ENCODE peak calls at places on chromosomes 11 and 22, in eight cellular contexts. One of them, this sample, is unnamed.

GRCh38 chr11:133810766-133811165 is 34.5 kb downstream of the SPATA19 start:
- DNase-seq in endothelial cell: no peak
- DNase-seq in EH: no peak
- DNase-seq in stimulated activated CD4-positive, alpha-beta T cell treated with anti-CD3 and anti-CD28 coated beads, Interleukin-12 subunit alpha, Interleukin-12 subunit beta, amount 100 ng/mL, for 4 hours: no peak
- DNase-seq in mucosa of descending colon: no peak
- DNase-seq in dermis blood vessel endothelial cell: no peak
- DNase-seq in uterus: no peak
- DNase-seq in SW 1271: no peak
- DNase-seq in this sample: no peak

GRCh38 chr22:30332551-30332950 is 5.8 kb upstream of the TBC1D10A start:
- DNase-seq in endothelial cell: no peak
- DNase-seq in EH: no peak
- DNase-seq in stimulated activated CD4-positive, alpha-beta T cell treated with anti-CD3 and anti-CD28 coated beads, Interleukin-12 subunit alpha, Interleukin-12 subunit beta, amount 100 ng/mL, for 4 hours: no peak
- DNase-seq in mucosa of descending colon: no peak
- DNase-seq in dermis blood vessel endothelial cell: no peak
- DNase-seq in uterus: no peak
- DNase-seq in SW 1271: no peak
- DNase-seq in this sample: no peak

GRCh38 chr11:107799245-107799859 is 59.2 kb downstream of the SLC35F2 start:
- DNase-seq in endothelial cell: peak
- DNase-seq in EH: peak
- DNase-seq in stimulated activated CD4-positive, alpha-beta T cell treated with anti-CD3 and anti-CD28 coated beads, Interleukin-12 subunit alpha, Interleukin-12 subunit beta, amount 100 ng/mL, for 4 hours: peak
- DNase-seq in mucosa of descending colon: peak
- DNase-seq in dermis blood vessel endothelial cell: peak
- DNase-seq in uterus: peak
- DNase-seq in SW 1271: peak
- DNase-seq in this sample: peak

GRCh38 chr22:48802576-48802975 is 1025.1 kb downstream of the BRD1 start:
- DNase-seq in endothelial cell: no peak
- DNase-seq in EH: no peak
- DNase-seq in stimulated activated CD4-positive, alpha-beta T cell treated with anti-CD3 and anti-CD28 coated beads, Interleukin-12 subunit alpha, Interleukin-12 subunit beta, amount 100 ng/mL, for 4 hours: no peak
- DNase-seq in mucosa of descending colon: no peak
- DNase-seq in dermis blood vessel endothelial cell: no peak
- DNase-seq in uterus: no peak
- DNase-seq in SW 1271: no peak
- DNase-seq in this sample: no peak

GRCh38 chr11:62390727-62391126 is 28.1 kb upstream of the SCGB1A1 start:
- DNase-seq in endothelial cell: no peak
- DNase-seq in EH: no peak
- DNase-seq in stimulated activated CD4-positive, alpha-beta T cell treated with anti-CD3 and anti-CD28 coated beads, Interleukin-12 subunit alpha, Interleukin-12 subunit beta, amount 100 ng/mL, for 4 hours: no peak
- DNase-seq in mucosa of descending colon: no peak
- DNase-seq in dermis blood vessel endothelial cell: no peak
- DNase-seq in uterus: no peak
- DNase-seq in SW 1271: no peak
- DNase-seq in this sample: no peak

GRCh38 chr11:61122761-61123160 is 20.5 kb downstream of the CD5 start:
- DNase-seq in endothelial cell: no peak
- DNase-seq in EH: no peak
- DNase-seq in stimulated activated CD4-positive, alpha-beta T cell treated with anti-CD3 and anti-CD28 coated beads, Interleukin-12 subunit alpha, Interleukin-12 subunit beta, amount 100 ng/mL, for 4 hours: no peak
- DNase-seq in mucosa of descending colon: no peak
- DNase-seq in dermis blood vessel endothelial cell: no peak
- DNase-seq in uterus: no peak
- DNase-seq in SW 1271: no peak
- DNase-seq in this sample: no peak

GRCh38 chr11:1817511-1817910 is 17.3 kb upstream of the SYT8 start:
- DNase-seq in endothelial cell: no peak
- DNase-seq in EH: no peak
- DNase-seq in stimulated activated CD4-positive, alpha-beta T cell treated with anti-CD3 and anti-CD28 coated beads, Interleukin-12 subunit alpha, Interleukin-12 subunit beta, amount 100 ng/mL, for 4 hours: no peak
- DNase-seq in mucosa of descending colon: no peak
- DNase-seq in dermis blood vessel endothelial cell: no peak
- DNase-seq in uterus: no peak
- DNase-seq in SW 1271: no peak
- DNase-seq in this sample: no peak

GRCh38 chr11:121112498-121113455 is 11.7 kb downstream of the TECTA start:
- DNase-seq in endothelial cell: peak
- DNase-seq in EH: peak
- DNase-seq in stimulated activated CD4-positive, alpha-beta T cell treated with anti-CD3 and anti-CD28 coated beads, Interleukin-12 subunit alpha, Interleukin-12 subunit beta, amount 100 ng/mL, for 4 hours: no peak
- DNase-seq in mucosa of descending colon: peak
- DNase-seq in dermis blood vessel endothelial cell: peak
- DNase-seq in uterus: peak
- DNase-seq in SW 1271: peak
- DNase-seq in this sample: peak

GRCh38 chr11:116175707-116176106 is 597.1 kb downstream of the BUD13 start:
- DNase-seq in endothelial cell: no peak
- DNase-seq in EH: no peak
- DNase-seq in stimulated activated CD4-positive, alpha-beta T cell treated with anti-CD3 and anti-CD28 coated beads, Interleukin-12 subunit alpha, Interleukin-12 subunit beta, amount 100 ng/mL, for 4 hours: no peak
- DNase-seq in mucosa of descending colon: no peak
- DNase-seq in dermis blood vessel endothelial cell: no peak
- DNase-seq in uterus: no peak
- DNase-seq in SW 1271: no peak
- DNase-seq in this sample: no peak

GRCh38 chr11:2221024-2221423 is 49.4 kb downstream of the ASCL2 start:
- DNase-seq in endothelial cell: no peak
- DNase-seq in EH: no peak
- DNase-seq in stimulated activated CD4-positive, alpha-beta T cell treated with anti-CD3 and anti-CD28 coated beads, Interleukin-12 subunit alpha, Interleukin-12 subunit beta, amount 100 ng/mL, for 4 hours: no peak
- DNase-seq in mucosa of descending colon: no peak
- DNase-seq in dermis blood vessel endothelial cell: no peak
- DNase-seq in uterus: no peak
- DNase-seq in SW 1271: no peak
- DNase-seq in this sample: no peak

GRCh38 chr22:25383278-25383820 is 163.9 kb downstream of the CRYBB2 start:
- DNase-seq in endothelial cell: no peak
- DNase-seq in EH: no peak
- DNase-seq in stimulated activated CD4-positive, alpha-beta T cell treated with anti-CD3 and anti-CD28 coated beads, Interleukin-12 subunit alpha, Interleukin-12 subunit beta, amount 100 ng/mL, for 4 hours: no peak
- DNase-seq in mucosa of descending colon: no peak
- DNase-seq in dermis blood vessel endothelial cell: no peak
- DNase-seq in uterus: no peak
- DNase-seq in SW 1271: no peak
- DNase-seq in this sample: no peak

GRCh38 chr22:48089601-48090331 is 1327.3 kb downstream of the TBC1D22A start:
- DNase-seq in endothelial cell: no peak
- DNase-seq in EH: no peak
- DNase-seq in stimulated activated CD4-positive, alpha-beta T cell treated with anti-CD3 and anti-CD28 coated beads, Interleukin-12 subunit alpha, Interleukin-12 subunit beta, amount 100 ng/mL, for 4 hours: no peak
- DNase-seq in mucosa of descending colon: peak
- DNase-seq in dermis blood vessel endothelial cell: no peak
- DNase-seq in uterus: peak
- DNase-seq in SW 1271: no peak
- DNase-seq in this sample: no peak

GRCh38 chr11:116984589-116984988 is 113.6 kb downstream of the SIK3 start:
- DNase-seq in endothelial cell: no peak
- DNase-seq in EH: peak
- DNase-seq in stimulated activated CD4-positive, alpha-beta T cell treated with anti-CD3 and anti-CD28 coated beads, Interleukin-12 subunit alpha, Interleukin-12 subunit beta, amount 100 ng/mL, for 4 hours: no peak
- DNase-seq in mucosa of descending colon: no peak
- DNase-seq in dermis blood vessel endothelial cell: no peak
- DNase-seq in uterus: peak
- DNase-seq in SW 1271: no peak
- DNase-seq in this sample: no peak

GRCh38 chr11:94873910-94874575 is 99.3 kb downstream of the CWC15 start:
- DNase-seq in endothelial cell: no peak
- DNase-seq in EH: no peak
- DNase-seq in stimulated activated CD4-positive, alpha-beta T cell treated with anti-CD3 and anti-CD28 coated beads, Interleukin-12 subunit alpha, Interleukin-12 subunit beta, amount 100 ng/mL, for 4 hours: no peak
- DNase-seq in mucosa of descending colon: no peak
- DNase-seq in dermis blood vessel endothelial cell: no peak
- DNase-seq in uterus: no peak
- DNase-seq in SW 1271: no peak
- DNase-seq in this sample: no peak

GRCh38 chr11:83303358-83303757 is 17.2 kb upstream of the CCDC90B start:
- DNase-seq in endothelial cell: no peak
- DNase-seq in EH: no peak
- DNase-seq in stimulated activated CD4-positive, alpha-beta T cell treated with anti-CD3 and anti-CD28 coated beads, Interleukin-12 subunit alpha, Interleukin-12 subunit beta, amount 100 ng/mL, for 4 hours: no peak
- DNase-seq in mucosa of descending colon: no peak
- DNase-seq in dermis blood vessel endothelial cell: no peak
- DNase-seq in uterus: no peak
- DNase-seq in SW 1271: no peak
- DNase-seq in this sample: no peak

GRCh38 chr11:18368236-18368635 is 26.1 kb upstream of the LDHA start:
- DNase-seq in endothelial cell: no peak
- DNase-seq in EH: peak
- DNase-seq in stimulated activated CD4-positive, alpha-beta T cell treated with anti-CD3 and anti-CD28 coated beads, Interleukin-12 subunit alpha, Interleukin-12 subunit beta, amount 100 ng/mL, for 4 hours: no peak
- DNase-seq in mucosa of descending colon: no peak
- DNase-seq in dermis blood vessel endothelial cell: no peak
- DNase-seq in uterus: no peak
- DNase-seq in SW 1271: no peak
- DNase-seq in this sample: no peak

GRCh38 chr11:69497221-69497787 is 15.8 kb downstream of the LINC01488 start:
- DNase-seq in endothelial cell: peak
- DNase-seq in EH: peak
- DNase-seq in stimulated activated CD4-positive, alpha-beta T cell treated with anti-CD3 and anti-CD28 coated beads, Interleukin-12 subunit alpha, Interleukin-12 subunit beta, amount 100 ng/mL, for 4 hours: no peak
- DNase-seq in mucosa of descending colon: peak
- DNase-seq in dermis blood vessel endothelial cell: peak
- DNase-seq in uterus: peak
- DNase-seq in SW 1271: peak
- DNase-seq in this sample: no peak

GRCh38 chr22:50739279-50739691 is 1.3 kb downstream of the ACR start:
- DNase-seq in endothelial cell: peak
- DNase-seq in EH: no peak
- DNase-seq in stimulated activated CD4-positive, alpha-beta T cell treated with anti-CD3 and anti-CD28 coated beads, Interleukin-12 subunit alpha, Interleukin-12 subunit beta, amount 100 ng/mL, for 4 hours: no peak
- DNase-seq in mucosa of descending colon: no peak
- DNase-seq in dermis blood vessel endothelial cell: no peak
- DNase-seq in uterus: no peak
- DNase-seq in SW 1271: no peak
- DNase-seq in this sample: no peak

GRCh38 chr11:62120466-62120865 is 3.3 kb upstream of the INCENP start:
- DNase-seq in endothelial cell: no peak
- DNase-seq in EH: no peak
- DNase-seq in stimulated activated CD4-positive, alpha-beta T cell treated with anti-CD3 and anti-CD28 coated beads, Interleukin-12 subunit alpha, Interleukin-12 subunit beta, amount 100 ng/mL, for 4 hours: no peak
- DNase-seq in mucosa of descending colon: no peak
- DNase-seq in dermis blood vessel endothelial cell: no peak
- DNase-seq in uterus: no peak
- DNase-seq in SW 1271: no peak
- DNase-seq in this sample: no peak

GRCh38 chr11:20035701-20036601 is 124.3 kb downstream of the DBX1 start:
- DNase-seq in endothelial cell: no peak
- DNase-seq in EH: peak
- DNase-seq in stimulated activated CD4-positive, alpha-beta T cell treated with anti-CD3 and anti-CD28 coated beads, Interleukin-12 subunit alpha, Interleukin-12 subunit beta, amount 100 ng/mL, for 4 hours: no peak
- DNase-seq in mucosa of descending colon: no peak
- DNase-seq in dermis blood vessel endothelial cell: peak
- DNase-seq in uterus: peak
- DNase-seq in SW 1271: no peak
- DNase-seq in this sample: no peak

GRCh38 chr11:66172146-66172545 is 96.3 kb upstream of the RAB1B start:
- DNase-seq in endothelial cell: no peak
- DNase-seq in EH: peak
- DNase-seq in stimulated activated CD4-positive, alpha-beta T cell treated with anti-CD3 and anti-CD28 coated beads, Interleukin-12 subunit alpha, Interleukin-12 subunit beta, amount 100 ng/mL, for 4 hours: peak
- DNase-seq in mucosa of descending colon: no peak
- DNase-seq in dermis blood vessel endothelial cell: no peak
- DNase-seq in uterus: no peak
- DNase-seq in SW 1271: no peak
- DNase-seq in this sample: no peak

GRCh38 chr11:36431429-36432092 is 78.5 kb downstream of the TRAF6 start:
- DNase-seq in endothelial cell: no peak
- DNase-seq in EH: peak
- DNase-seq in stimulated activated CD4-positive, alpha-beta T cell treated with anti-CD3 and anti-CD28 coated beads, Interleukin-12 subunit alpha, Interleukin-12 subunit beta, amount 100 ng/mL, for 4 hours: no peak
- DNase-seq in mucosa of descending colon: peak
- DNase-seq in dermis blood vessel endothelial cell: peak
- DNase-seq in uterus: peak
- DNase-seq in SW 1271: peak
- DNase-seq in this sample: no peak

GRCh38 chr11:36454991-36455611 is 55.0 kb downstream of the TRAF6 start:
- DNase-seq in endothelial cell: no peak
- DNase-seq in EH: no peak
- DNase-seq in stimulated activated CD4-positive, alpha-beta T cell treated with anti-CD3 and anti-CD28 coated beads, Interleukin-12 subunit alpha, Interleukin-12 subunit beta, amount 100 ng/mL, for 4 hours: no peak
- DNase-seq in mucosa of descending colon: no peak
- DNase-seq in dermis blood vessel endothelial cell: no peak
- DNase-seq in uterus: no peak
- DNase-seq in SW 1271: no peak
- DNase-seq in this sample: no peak

GRCh38 chr22:24285245-24285644 is 14.6 kb downstream of the SPECC1L start:
- DNase-seq in endothelial cell: no peak
- DNase-seq in EH: peak
- DNase-seq in stimulated activated CD4-positive, alpha-beta T cell treated with anti-CD3 and anti-CD28 coated beads, Interleukin-12 subunit alpha, Interleukin-12 subunit beta, amount 100 ng/mL, for 4 hours: no peak
- DNase-seq in mucosa of descending colon: no peak
- DNase-seq in dermis blood vessel endothelial cell: no peak
- DNase-seq in uterus: no peak
- DNase-seq in SW 1271: no peak
- DNase-seq in this sample: no peak

GRCh38 chr11:77211040-77211451 is 83.0 kb downstream of the MYO7A start:
- DNase-seq in endothelial cell: no peak
- DNase-seq in EH: no peak
- DNase-seq in stimulated activated CD4-positive, alpha-beta T cell treated with anti-CD3 and anti-CD28 coated beads, Interleukin-12 subunit alpha, Interleukin-12 subunit beta, amount 100 ng/mL, for 4 hours: no peak
- DNase-seq in mucosa of descending colon: no peak
- DNase-seq in dermis blood vessel endothelial cell: no peak
- DNase-seq in uterus: no peak
- DNase-seq in SW 1271: no peak
- DNase-seq in this sample: no peak

GRCh38 chr11:64360403-64360980 is 1.5 kb downstream of the RPS6KA4 start:
- DNase-seq in endothelial cell: no peak
- DNase-seq in EH: no peak
- DNase-seq in stimulated activated CD4-positive, alpha-beta T cell treated with anti-CD3 and anti-CD28 coated beads, Interleukin-12 subunit alpha, Interleukin-12 subunit beta, amount 100 ng/mL, for 4 hours: no peak
- DNase-seq in mucosa of descending colon: no peak
- DNase-seq in dermis blood vessel endothelial cell: no peak
- DNase-seq in uterus: no peak
- DNase-seq in SW 1271: no peak
- DNase-seq in this sample: no peak

GRCh38 chr11:64400667-64401066 is 41.7 kb downstream of the RPS6KA4 start:
- DNase-seq in endothelial cell: no peak
- DNase-seq in EH: no peak
- DNase-seq in stimulated activated CD4-positive, alpha-beta T cell treated with anti-CD3 and anti-CD28 coated beads, Interleukin-12 subunit alpha, Interleukin-12 subunit beta, amount 100 ng/mL, for 4 hours: no peak
- DNase-seq in mucosa of descending colon: no peak
- DNase-seq in dermis blood vessel endothelial cell: no peak
- DNase-seq in uterus: no peak
- DNase-seq in SW 1271: no peak
- DNase-seq in this sample: no peak

GRCh38 chr11:8715501-8715900 is 32.9 kb downstream of the RPL27A start:
- DNase-seq in endothelial cell: no peak
- DNase-seq in EH: no peak
- DNase-seq in stimulated activated CD4-positive, alpha-beta T cell treated with anti-CD3 and anti-CD28 coated beads, Interleukin-12 subunit alpha, Interleukin-12 subunit beta, amount 100 ng/mL, for 4 hours: no peak
- DNase-seq in mucosa of descending colon: no peak
- DNase-seq in dermis blood vessel endothelial cell: peak
- DNase-seq in uterus: peak
- DNase-seq in SW 1271: no peak
- DNase-seq in this sample: no peak

GRCh38 chr22:25362215-25362882 is 142.9 kb downstream of the CRYBB2 start:
- DNase-seq in endothelial cell: peak
- DNase-seq in EH: peak
- DNase-seq in stimulated activated CD4-positive, alpha-beta T cell treated with anti-CD3 and anti-CD28 coated beads, Interleukin-12 subunit alpha, Interleukin-12 subunit beta, amount 100 ng/mL, for 4 hours: peak
- DNase-seq in mucosa of descending colon: peak
- DNase-seq in dermis blood vessel endothelial cell: peak
- DNase-seq in uterus: peak
- DNase-seq in SW 1271: peak
- DNase-seq in this sample: peak

GRCh38 chr22:45007247-45007945 is 2.4 kb downstream of the PHF21B start:
- DNase-seq in endothelial cell: peak
- DNase-seq in EH: peak
- DNase-seq in stimulated activated CD4-positive, alpha-beta T cell treated with anti-CD3 and anti-CD28 coated beads, Interleukin-12 subunit alpha, Interleukin-12 subunit beta, amount 100 ng/mL, for 4 hours: no peak
- DNase-seq in mucosa of descending colon: no peak
- DNase-seq in dermis blood vessel endothelial cell: peak
- DNase-seq in uterus: peak
- DNase-seq in SW 1271: no peak
- DNase-seq in this sample: no peak

GRCh38 chr11:93494341-93494740 is 48.9 kb downstream of the SMCO4 start:
- DNase-seq in endothelial cell: no peak
- DNase-seq in EH: peak
- DNase-seq in stimulated activated CD4-positive, alpha-beta T cell treated with anti-CD3 and anti-CD28 coated beads, Interleukin-12 subunit alpha, Interleukin-12 subunit beta, amount 100 ng/mL, for 4 hours: no peak
- DNase-seq in mucosa of descending colon: no peak
- DNase-seq in dermis blood vessel endothelial cell: no peak
- DNase-seq in uterus: no peak
- DNase-seq in SW 1271: no peak
- DNase-seq in this sample: no peak

GRCh38 chr11:79783833-79784232 is 343.0 kb upstream of the TENM4 start:
- DNase-seq in endothelial cell: no peak
- DNase-seq in EH: no peak
- DNase-seq in stimulated activated CD4-positive, alpha-beta T cell treated with anti-CD3 and anti-CD28 coated beads, Interleukin-12 subunit alpha, Interleukin-12 subunit beta, amount 100 ng/mL, for 4 hours: no peak
- DNase-seq in mucosa of descending colon: no peak
- DNase-seq in dermis blood vessel endothelial cell: no peak
- DNase-seq in uterus: no peak
- DNase-seq in SW 1271: no peak
- DNase-seq in this sample: no peak

GRCh38 chr22:35376728-35377472 is 4.0 kb upstream of the HMOX1 start:
- DNase-seq in endothelial cell: peak
- DNase-seq in EH: peak
- DNase-seq in stimulated activated CD4-positive, alpha-beta T cell treated with anti-CD3 and anti-CD28 coated beads, Interleukin-12 subunit alpha, Interleukin-12 subunit beta, amount 100 ng/mL, for 4 hours: peak
- DNase-seq in mucosa of descending colon: peak
- DNase-seq in dermis blood vessel endothelial cell: peak
- DNase-seq in uterus: peak
- DNase-seq in SW 1271: peak
- DNase-seq in this sample: peak

GRCh38 chr22:29306830-29307657 is 594 bp downstream of the GAS2L1 start:
- DNase-seq in endothelial cell: peak
- DNase-seq in EH: peak
- DNase-seq in stimulated activated CD4-positive, alpha-beta T cell treated with anti-CD3 and anti-CD28 coated beads, Interleukin-12 subunit alpha, Interleukin-12 subunit beta, amount 100 ng/mL, for 4 hours: peak
- DNase-seq in mucosa of descending colon: peak
- DNase-seq in dermis blood vessel endothelial cell: peak
- DNase-seq in uterus: peak
- DNase-seq in SW 1271: no peak
- DNase-seq in this sample: no peak